ENCODE peak calls at places on chromosomes 16 and 17, in five cellular contexts. One of them, this sample, is unnamed.

GRCh38 chr17:75249564-75249963 is 11.8 kb downstream of the GGA3 start:
- DNase-seq in HTR-8/SVneo: no peak
- DNase-seq in NCI-H1105 treated with DMSO at 0.1 percent for 48 hours: no peak
- DNase-seq in AG09309: no peak
- DNase-seq in NCI-H1694: no peak
- DNase-seq in this sample: no peak

GRCh38 chr17:80319262-80319998 is 58.8 kb downstream of the RNF213 start:
- DNase-seq in HTR-8/SVneo: no peak
- DNase-seq in NCI-H1105 treated with DMSO at 0.1 percent for 48 hours: no peak
- DNase-seq in AG09309: no peak
- DNase-seq in NCI-H1694: no peak
- DNase-seq in this sample: no peak

GRCh38 chr17:57645950-57646686 is 99.0 kb downstream of the CCDC182 start:
- DNase-seq in HTR-8/SVneo: no peak
- DNase-seq in NCI-H1105 treated with DMSO at 0.1 percent for 48 hours: no peak
- DNase-seq in AG09309: no peak
- DNase-seq in NCI-H1694: no peak
- DNase-seq in this sample: no peak

GRCh38 chr17:42618442-42619150 is 9.1 kb downstream of the TUBG1 start:
- DNase-seq in HTR-8/SVneo: peak
- DNase-seq in NCI-H1105 treated with DMSO at 0.1 percent for 48 hours: peak
- DNase-seq in AG09309: no peak
- DNase-seq in NCI-H1694: no peak
- DNase-seq in this sample: peak

GRCh38 chr16:57999366-57999970 is 1.0 kb downstream of the ZNF319 start:
- DNase-seq in HTR-8/SVneo: no peak
- DNase-seq in NCI-H1105 treated with DMSO at 0.1 percent for 48 hours: no peak
- DNase-seq in AG09309: no peak
- DNase-seq in NCI-H1694: no peak
- DNase-seq in this sample: no peak

GRCh38 chr16:88340755-88341150 is 42.0 kb upstream of the ZNF469 start:
- DNase-seq in HTR-8/SVneo: no peak
- DNase-seq in NCI-H1105 treated with DMSO at 0.1 percent for 48 hours: no peak
- DNase-seq in AG09309: no peak
- DNase-seq in NCI-H1694: no peak
- DNase-seq in this sample: no peak

GRCh38 chr17:82272495-82273326 is 789 bp downstream of the CSNK1D start:
- DNase-seq in HTR-8/SVneo: no peak
- DNase-seq in NCI-H1105 treated with DMSO at 0.1 percent for 48 hours: no peak
- DNase-seq in AG09309: no peak
- DNase-seq in NCI-H1694: no peak
- DNase-seq in this sample: no peak

GRCh38 chr16:88479795-88480760 is 27.0 kb downstream of the ZFPM1 start:
- DNase-seq in HTR-8/SVneo: no peak
- DNase-seq in NCI-H1105 treated with DMSO at 0.1 percent for 48 hours: no peak
- DNase-seq in AG09309: no peak
- DNase-seq in NCI-H1694: no peak
- DNase-seq in this sample: no peak

GRCh38 chr16:22192261-22193133 is 13.6 kb upstream of the EEF2K start:
- DNase-seq in HTR-8/SVneo: no peak
- DNase-seq in NCI-H1105 treated with DMSO at 0.1 percent for 48 hours: peak
- DNase-seq in AG09309: peak
- DNase-seq in NCI-H1694: no peak
- DNase-seq in this sample: no peak

GRCh38 chr17:32931686-32932085 is 3.7 kb downstream of the TMEM98 start:
- DNase-seq in HTR-8/SVneo: no peak
- DNase-seq in NCI-H1105 treated with DMSO at 0.1 percent for 48 hours: no peak
- DNase-seq in AG09309: no peak
- DNase-seq in NCI-H1694: no peak
- DNase-seq in this sample: no peak